ENCODE peak calls at places on chromosomes 12 and 14, in six cellular contexts. Q, T, A, D, Y and C are unnamed samples.

GRCh38 chr12:4193821-4194220 is 79.7 kb upstream of the CCND2 start:
- DNase-seq in Y (no peak), A (no peak), T (no peak), D (no peak), Q (peak; percentile 53), C (peak; percentile 87)

GRCh38 chr12:571795-572531 is 91.3 kb downstream of the NINJ2 start:
- DNase-seq in D (no peak), Y (peak; percentile 83), Q (no peak), A (no peak), T (peak; percentile 72), C (peak; percentile 66)

GRCh38 chr12:103858953-103859601 is 18.0 kb upstream of the NT5DC3 start:
- DNase-seq in Q (peak; percentile 96), Y (peak; percentile 84), D (peak; percentile 59), A (peak; percentile 95), T (peak; percentile 25), C (peak; percentile 24)

GRCh38 chr12:93225094-93225493 is 152.6 kb upstream of the NUDT4 start:
- DNase-seq in A (no peak), Q (no peak), Y (no peak), D (no peak), T (no peak), C (no peak)

GRCh38 chr12:7241404-7242005 is 52.0 kb downstream of the PEX5 start:
- DNase-seq in Y (no peak), D (no peak), Q (no peak), A (peak; percentile 44), T (no peak), C (no peak)

GRCh38 chr14:34098045-34098984 is 147.4 kb upstream of the EGLN3 start:
- DNase-seq in T (no peak), D (no peak), A (peak; percentile 45), Q (no peak), Y (peak; percentile 62), C (peak; percentile 77)

GRCh38 chr14:65330416-65330815 is 82.1 kb upstream of the FUT8 start:
- DNase-seq in Y (no peak), A (no peak), T (no peak), Q (no peak), D (no peak), C (no peak)

GRCh38 chr12:90017316-90017715 is 308.7 kb upstream of the ATP2B1 start:
- DNase-seq in A (no peak), T (no peak), Y (no peak), Q (no peak), D (no peak), C (no peak)

GRCh38 chr14:61493239-61493638 is 171.9 kb downstream of the PRKCH start:
- DNase-seq in Y (no peak), Q (no peak), T (no peak), D (no peak), A (peak; percentile 83), C (no peak)

GRCh38 chr14:94646481-94646880 is 34.3 kb downstream of the SERPINA3 start:
- DNase-seq in Q (peak; percentile 37), T (no peak), A (peak; percentile 84), D (no peak), Y (no peak), C (no peak)

GRCh38 chr12:54277823-54278276 is 2.1 kb downstream of the CBX5 start:
- DNase-seq in A (no peak), Y (no peak), T (no peak), Q (no peak), D (no peak), C (peak; percentile 41)

GRCh38 chr14:103185051-103186027 is 62.1 kb downstream of the TNFAIP2 start:
- DNase-seq in A (no peak), D (no peak), T (no peak), Q (no peak), Y (no peak), C (no peak)

GRCh38 chr14:93067088-93067487 is 48.6 kb downstream of the ITPK1 start:
- DNase-seq in Q (no peak), Y (no peak), A (no peak), T (no peak), D (no peak), C (no peak)

GRCh38 chr14:70856851-70857498 is 47.7 kb upstream of the MAP3K9 start:
- DNase-seq in T (no peak), A (peak; percentile 94), Q (no peak), Y (no peak), D (no peak), C (peak; percentile 3)

GRCh38 chr12:71315328-71315960 is 124.2 kb upstream of the LGR5 start:
- DNase-seq in A (no peak), D (no peak), T (no peak), Y (no peak), Q (no peak), C (no peak)

GRCh38 chr12:75816892-75817291 is 214.7 kb downstream of the PHLDA1 start:
- DNase-seq in A (peak; percentile 80), T (no peak), Q (no peak), D (no peak), Y (no peak), C (no peak)

GRCh38 chr12:78835493-78835892 is 29.1 kb upstream of the SYT1 start:
- DNase-seq in T (no peak), Y (no peak), Q (no peak), A (no peak), D (no peak), C (peak; percentile 55)

GRCh38 chr12:48883305-48884171 is 17.9 kb upstream of the RND1 start:
- DNase-seq in T (no peak), D (no peak), Y (no peak), Q (no peak), A (peak; percentile 54), C (peak; percentile 93)

GRCh38 chr12:38282886-38283285 is 33.7 kb upstream of the ALG10B start:
- DNase-seq in D (no peak), Y (no peak), Q (no peak), T (no peak), A (no peak), C (no peak)

GRCh38 chr14:34078117-34078743 is 127.4 kb upstream of the EGLN3 start:
- DNase-seq in Q (no peak), Y (no peak), T (no peak), A (peak; percentile 36), D (no peak), C (peak; percentile 73)

GRCh38 chr14:103558071-103558882 is 4.2 kb downstream of the BAG5 start:
- DNase-seq in Y (no peak), A (no peak), Q (no peak), D (no peak), T (no peak), C (no peak)

GRCh38 chr12:114226241-114226928 is 179.6 kb downstream of the TBX5 start:
- DNase-seq in A (no peak), T (no peak), D (no peak), Y (no peak), Q (no peak), C (peak; percentile 86)

GRCh38 chr12:58529114-58529665 is 391.1 kb downstream of the LRIG3 start:
- DNase-seq in Y (no peak), A (peak; percentile 72), T (no peak), D (no peak), Q (no peak), C (no peak)

GRCh38 chr12:42446761-42447160 is 120.8 kb downstream of the PPHLN1 start:
- DNase-seq in Q (no peak), D (no peak), Y (no peak), A (no peak), T (no peak), C (no peak)

GRCh38 chr12:42450248-42450647 is 124.3 kb downstream of the PPHLN1 start:
- DNase-seq in A (no peak), T (no peak), Y (peak; percentile 57), D (no peak), Q (no peak), C (no peak)

GRCh38 chr12:42445891-42446290 is 119.9 kb downstream of the PPHLN1 start:
- DNase-seq in Q (no peak), T (no peak), Y (no peak), A (no peak), D (no peak), C (no peak)

GRCh38 chr12:42448841-42449240 is 122.9 kb downstream of the PPHLN1 start:
- DNase-seq in T (no peak), Q (no peak), A (no peak), D (no peak), Y (no peak), C (no peak)

DNA sequence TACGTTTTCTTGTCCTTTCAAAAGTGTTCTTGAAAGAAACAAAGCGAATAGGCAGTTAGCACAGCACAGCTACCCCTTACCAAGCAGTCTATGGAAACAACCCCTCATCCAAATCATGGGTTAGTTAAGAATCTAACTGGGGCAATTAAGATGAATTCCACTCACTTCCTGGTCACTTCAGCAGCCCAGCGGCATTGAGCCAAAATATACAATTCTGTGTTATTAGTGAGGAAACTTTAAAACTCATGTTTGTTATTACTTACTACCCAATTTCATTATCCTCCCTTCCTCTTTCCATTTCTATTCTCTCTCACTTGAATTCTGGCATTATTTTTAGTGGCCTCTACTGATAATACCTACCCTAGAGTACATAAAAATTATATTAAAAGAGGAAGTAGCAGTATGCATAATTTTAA is 121.4 kb downstream of the PPHLN1 start:
- DNase-seq in Y (no peak), T (no peak), D (no peak), A (no peak), Q (no peak), C (no peak)
- H3K27ac ChIP-seq in Y (no peak overlapping the region), T (no peak overlapping the region), D (peak overlapping the region; percentile 40), A (no peak overlapping the region), Q (no peak overlapping the region), C (no peak overlapping the region)

GRCh38 chr12:52169886-52170285 is 21.9 kb downstream of the KRT80 start:
- DNase-seq in T (no peak), A (no peak), Y (no peak), D (no peak), Q (no peak), C (no peak)
- H3K4me3 ChIP-seq in T (no peak overlapping the region), A (no peak overlapping the region), Y (no peak overlapping the region), D (no peak overlapping the region), Q (no peak overlapping the region), C (no peak overlapping the region)

DNA sequence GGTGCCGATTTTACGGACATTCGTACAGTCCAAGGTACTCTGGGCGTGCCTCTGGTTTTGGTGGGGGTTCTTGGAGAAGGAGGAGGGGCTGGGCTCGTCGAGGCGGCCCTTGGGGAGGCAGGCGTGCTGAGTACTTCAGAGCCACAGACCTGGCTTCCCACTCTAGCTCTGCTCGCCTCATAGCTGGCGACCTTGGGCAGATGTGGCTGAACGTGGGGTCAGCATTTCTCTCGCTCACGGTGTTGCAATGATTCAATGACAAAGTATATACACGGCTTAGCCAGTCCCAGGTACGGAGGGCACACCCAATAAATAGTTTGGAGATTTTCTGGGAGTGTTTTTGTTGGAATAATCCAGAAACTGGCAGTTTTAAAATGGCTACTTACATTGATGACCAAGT is 75.1 kb downstream of the FOXN4 start:
- DNase-seq in Y (no peak), T (no peak), A (no peak), D (no peak), Q (no peak), C (no peak)
- H3K27ac ChIP-seq in Y (no peak overlapping the region), T (no peak overlapping the region), A (no peak overlapping the region), D (no peak overlapping the region), Q (no peak overlapping the region), C (no peak overlapping the region)

DNA sequence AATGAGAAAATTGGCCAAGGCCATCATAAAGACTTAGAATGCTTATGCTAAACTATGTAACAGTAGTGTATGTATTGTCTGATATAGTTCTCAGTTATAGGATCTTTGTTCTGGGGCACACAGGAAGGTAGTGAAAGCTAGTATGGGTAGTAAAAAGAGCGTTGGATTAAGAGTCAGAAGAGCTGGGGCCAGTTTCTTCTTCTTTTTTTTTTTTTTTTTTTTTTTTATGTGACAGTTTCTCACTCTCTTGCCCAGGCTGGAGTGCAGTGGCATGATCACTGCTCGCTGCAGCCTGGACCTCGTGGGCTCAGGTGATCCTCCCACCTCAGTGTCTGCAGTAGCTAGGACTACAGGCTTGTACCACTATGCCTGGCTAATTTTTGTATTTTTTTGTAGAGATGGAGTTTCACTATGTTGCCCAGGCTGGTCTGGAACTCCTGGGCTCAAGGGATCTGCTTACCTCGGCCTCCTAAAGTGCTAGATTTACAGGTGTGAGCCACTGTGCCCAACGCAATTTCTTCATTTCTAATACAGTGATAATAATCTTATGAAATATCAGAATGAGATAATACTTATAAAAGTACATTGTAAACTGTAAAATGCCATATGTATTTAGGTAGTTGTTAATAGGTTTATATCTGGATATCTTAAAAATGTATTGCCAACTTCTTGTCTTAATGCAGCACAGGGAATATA is 7.4 kb downstream of the MDM2 start:
- DNase-seq in A (no peak), T (no peak), D (no peak), Y (no peak), Q (no peak), C (no peak)
- H3K4me3 ChIP-seq in A (no peak overlapping the region), T (no peak overlapping the region), D (no peak overlapping the region), Y (peak overlapping the region; percentile 93), Q (no peak overlapping the region), C (no peak overlapping the region)